ENCODE peak calls at places on chromosomes 5 and 9, in five cellular contexts. V, E, S, P and G are unnamed samples.

GRCh38 chr5:21391506-21391905 is 1403.5 kb upstream of the CDH18 start:
- DNase-seq in V (no peak), E (no peak), S (peak), P (no peak), G (no peak)

GRCh38 chr9:108150736-108151135 is 661.2 kb upstream of the KLF4 start:
- DNase-seq in V (no peak), E (no peak), S (peak), P (peak), G (no peak)

GRCh38 chr9:13049223-13049622 is 230.3 kb downstream of the MPDZ start:
- DNase-seq in V (no peak), E (no peak), S (no peak), P (no peak), G (no peak)

GRCh38 chr5:95283022-95283615 is 1.8 kb downstream of the MCTP1 start:
- DNase-seq in V (no peak), E (no peak), S (no peak), P (no peak), G (no peak)

GRCh38 chr9:91141407-91141973 is 220.2 kb downstream of the AUH start:
- DNase-seq in V (no peak), E (no peak), S (no peak), P (no peak), G (no peak)

GRCh38 chr9:129160712-129161533 is 17.1 kb downstream of the IER5L start:
- DNase-seq in V (no peak), E (no peak), S (peak), P (no peak), G (no peak)

GRCh38 chr5:160230686-160231527 is 1.6 kb downstream of the FABP6 start:
- DNase-seq in V (no peak), E (peak), S (peak), P (peak), G (no peak)

GRCh38 chr5:104412649-104413240 is 850.2 kb upstream of the NUDT12 start:
- DNase-seq in V (peak), E (peak), S (peak), P (no peak), G (no peak)

GRCh38 chr5:2113348-2114131 is 230.8 kb upstream of the IRX4 start:
- DNase-seq in V (no peak), E (no peak), S (no peak), P (no peak), G (no peak)